ENCODE peak calls at places on chromosomes 2 and 18, in four cellular contexts. O is HepG2, U is stomach, W is suprapubic skin. K is an unnamed sample.

GRCh38 chr2:125567100-125567499 is 1088.9 kb upstream of the GYPC start:
- DNase-seq in O (no peak), U (no peak), W (no peak), K (no peak)

GRCh38 chr18:6294119-6294784 is 120.5 kb downstream of the L3MBTL4 start:
- DNase-seq in U (no peak), O (no peak), W (no peak), K (no peak)

GRCh38 chr2:42012651-42013050 is 35.2 kb upstream of the PKDCC start:
- DNase-seq in O (no peak), W (no peak), U (no peak), K (no peak)

GRCh38 chr18:54712315-54712714 is 116.0 kb upstream of the RAB27B start:
- DNase-seq in U (no peak), W (no peak), O (no peak), K (peak; percentile 56)

GRCh38 chr18:14942275-14942674 is 194.3 kb downstream of the ANKRD30B start:
- DNase-seq in U (no peak), W (peak; percentile 70), O (no peak), K (no peak)

GRCh38 chr2:112891333-112891950 is 19.5 kb upstream of the IL37 start:
- DNase-seq in O (no peak), W (no peak), U (no peak), K (no peak)

GRCh38 chr2:10900216-10901109 is 11.3 kb upstream of the KCNF1 start:
- DNase-seq in W (no peak), U (peak; percentile 55), O (peak; percentile 72), K (peak; percentile 62)

GRCh38 chr2:169184074-169184473 is 114.7 kb downstream of the DHRS9 start:
- DNase-seq in W (no peak), O (no peak), U (no peak), K (no peak)

GRCh38 chr2:209146682-209147320 is 277.0 kb upstream of the MAP2 start:
- DNase-seq in U (no peak), O (no peak), W (no peak), K (no peak)

GRCh38 chr2:97996679-97997078 is 931 bp upstream of the TMEM131 start:
- DNase-seq in O (no peak), U (no peak), W (no peak), K (no peak)

GRCh38 chr2:150280255-150280654 is 207.2 kb downstream of the RND3 start:
- DNase-seq in O (no peak), W (no peak), U (no peak), K (no peak)

GRCh38 chr2:150286730-150287362 is 200.6 kb downstream of the RND3 start:
- DNase-seq in U (no peak), W (no peak), O (no peak), K (no peak)

GRCh38 chr2:150279673-150280072 is 207.8 kb downstream of the RND3 start:
- DNase-seq in O (no peak), W (no peak), U (no peak), K (no peak)

DNA sequence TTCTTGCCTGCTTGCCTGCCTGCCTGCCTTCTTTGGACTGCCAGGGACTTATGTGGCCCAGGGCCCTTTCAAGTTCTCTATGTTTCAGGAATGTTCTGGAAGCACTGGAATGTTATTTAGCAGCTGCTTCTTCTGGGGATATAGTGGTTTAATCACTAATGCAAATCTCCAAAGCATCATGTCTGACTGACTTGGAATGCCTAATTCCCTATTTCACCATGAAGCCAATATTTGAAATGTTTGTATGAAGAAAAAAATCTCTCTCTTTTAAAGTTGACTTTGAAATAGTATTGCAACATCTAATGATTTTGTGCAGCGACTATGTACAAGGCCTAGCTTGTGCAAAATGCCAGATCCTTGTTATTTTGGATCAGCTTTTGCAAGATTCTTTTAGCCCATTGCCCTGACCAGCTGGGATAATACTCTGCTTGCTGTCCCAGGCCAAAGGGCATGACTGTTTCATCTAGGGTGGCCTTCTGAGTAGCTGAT is 204.6 kb downstream of the RND3 start:
- DNase-seq in O (no peak), U (no peak), W (no peak), K (no peak)
- H3K27ac ChIP-seq in O (no peak overlapping the region), U (no peak overlapping the region), W (peak overlapping the region; percentile 1), K (no peak overlapping the region)

DNA sequence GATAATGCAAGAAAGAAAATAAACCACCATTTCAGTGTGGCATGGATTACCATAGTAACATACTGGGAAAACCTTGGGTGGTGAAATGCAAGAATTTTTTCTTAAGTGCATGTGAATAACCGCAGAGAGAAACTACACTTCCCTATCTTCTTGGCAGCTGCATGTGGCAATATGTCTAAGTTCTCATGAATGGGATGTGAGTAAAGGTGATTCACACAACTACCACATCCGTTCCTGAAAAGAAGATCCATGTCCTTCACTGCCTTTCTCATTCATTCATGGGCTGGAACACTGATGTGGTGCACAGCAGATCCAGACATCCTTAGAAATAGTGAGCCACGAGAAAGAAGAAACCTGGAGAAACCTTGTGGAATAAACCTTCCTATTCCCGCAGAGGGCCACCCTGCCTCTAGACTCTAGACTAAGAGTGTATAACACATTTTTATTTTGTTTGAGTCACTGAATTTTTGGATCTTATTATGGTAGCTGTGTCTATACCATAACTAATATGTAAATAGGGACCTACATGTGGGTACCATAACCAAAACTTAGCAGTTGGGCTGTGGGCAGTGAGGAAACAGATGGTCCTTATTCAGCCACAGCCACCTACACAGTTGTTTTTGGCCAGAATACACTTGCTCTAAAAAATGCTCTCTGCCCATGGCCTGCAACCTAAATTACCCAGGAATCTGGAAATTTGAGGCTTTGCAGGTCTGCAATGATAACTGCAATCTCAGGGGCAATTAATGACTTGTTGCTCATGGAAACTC is 573.3 kb downstream of the LRP1B start:
- DNase-seq in W (no peak), O (no peak), U (no peak), K (no peak)
- TF ChIP-seq POLR2AphosphoS5 in W (no peak), O (no peak), U (no peak), K (no peak)

DNA sequence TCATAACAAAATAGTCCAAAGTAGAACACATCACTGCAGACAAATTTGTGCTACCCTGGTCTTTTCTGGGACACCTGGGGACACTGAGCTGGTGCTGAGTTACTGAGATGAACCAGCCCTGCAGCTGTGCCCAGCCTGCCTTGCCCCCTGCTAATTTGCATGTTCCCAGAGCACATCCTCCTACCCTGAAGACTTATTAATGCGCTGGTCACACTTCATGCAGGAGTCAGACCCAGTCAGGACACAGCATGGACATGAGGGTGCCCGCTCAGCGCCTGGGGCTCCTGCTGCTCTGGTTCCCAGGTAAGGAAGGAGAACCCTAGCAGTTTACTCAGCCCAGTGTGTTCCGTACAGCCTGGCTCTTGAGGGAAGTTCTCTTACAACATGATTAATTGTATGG is 1518.3 kb downstream of the RPIA start:
- DNase-seq in W (no peak), O (no peak), U (no peak), K (no peak)
- TF ChIP-seq POLR2A in W (no peak), O (no peak), U (no peak), K (no peak)

GRCh38 chr2:222942977-222943376 is 82.1 kb downstream of the ACSL3 start:
- DNase-seq in O (no peak), U (no peak), W (no peak), K (no peak)
- H3K27ac ChIP-seq in O (no peak overlapping the region), U (no peak overlapping the region), W (no peak overlapping the region), K (no peak overlapping the region)

GRCh38 chr18:73707035-73707434 is 440.6 kb downstream of the FBXO15 start:
- DNase-seq in W (no peak), U (no peak), O (no peak), K (no peak)
- TF ChIP-seq POLR2AphosphoS5 in W (no peak), U (no peak), O (no peak), K (no peak)

DNA sequence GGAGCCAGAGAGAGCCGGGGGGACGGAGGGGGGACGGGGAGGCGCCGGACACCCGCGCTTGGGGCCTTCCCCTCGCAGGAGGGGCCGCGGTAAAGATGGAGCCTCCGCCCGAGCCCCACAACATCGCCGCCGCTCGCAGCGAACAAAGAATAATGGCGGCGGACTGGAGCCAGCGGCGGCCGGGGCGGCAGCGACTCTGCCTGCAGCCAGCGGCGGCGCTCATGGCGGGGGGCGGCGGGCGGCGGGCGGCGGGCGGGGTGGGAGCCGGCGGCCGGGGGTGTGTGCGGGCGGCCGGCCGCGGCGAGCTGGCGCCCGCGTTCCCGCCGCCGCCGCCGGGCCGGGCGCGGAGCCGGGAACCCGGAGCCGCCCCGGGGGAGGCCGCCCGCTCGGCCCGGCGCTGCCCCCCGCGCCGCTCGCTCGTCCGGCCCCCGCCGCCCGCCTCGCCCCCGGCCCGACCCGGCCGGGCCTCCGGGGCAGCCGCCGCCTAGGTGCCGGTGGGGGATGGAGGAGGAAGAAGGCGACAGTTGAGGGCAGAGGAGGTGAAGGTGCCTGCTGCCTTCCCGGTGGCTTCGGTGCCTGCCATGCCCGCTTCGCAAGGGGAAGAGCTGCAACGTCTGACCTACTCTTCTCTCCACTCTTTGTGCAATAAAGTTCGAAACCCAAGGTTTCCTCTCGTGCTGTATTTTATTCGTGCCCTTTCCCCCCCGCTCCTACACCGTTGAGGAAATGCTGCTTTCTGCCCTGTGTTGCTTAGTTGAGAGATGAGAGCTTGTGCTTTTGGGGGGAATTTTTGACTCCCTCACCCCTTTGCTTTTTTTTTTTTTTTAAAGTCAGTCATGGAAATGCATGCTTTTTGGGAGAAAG is 630 bp downstream of the CREB1 start:
- DNase-seq in U (peak; percentile 54), O (peak; percentile 30), W (no peak), K (peak; percentile 58)
- TF ChIP-seq POLR2A in U (no peak), O (peak; percentile 42), W (peak; percentile 28), K (peak; percentile 3)

DNA sequence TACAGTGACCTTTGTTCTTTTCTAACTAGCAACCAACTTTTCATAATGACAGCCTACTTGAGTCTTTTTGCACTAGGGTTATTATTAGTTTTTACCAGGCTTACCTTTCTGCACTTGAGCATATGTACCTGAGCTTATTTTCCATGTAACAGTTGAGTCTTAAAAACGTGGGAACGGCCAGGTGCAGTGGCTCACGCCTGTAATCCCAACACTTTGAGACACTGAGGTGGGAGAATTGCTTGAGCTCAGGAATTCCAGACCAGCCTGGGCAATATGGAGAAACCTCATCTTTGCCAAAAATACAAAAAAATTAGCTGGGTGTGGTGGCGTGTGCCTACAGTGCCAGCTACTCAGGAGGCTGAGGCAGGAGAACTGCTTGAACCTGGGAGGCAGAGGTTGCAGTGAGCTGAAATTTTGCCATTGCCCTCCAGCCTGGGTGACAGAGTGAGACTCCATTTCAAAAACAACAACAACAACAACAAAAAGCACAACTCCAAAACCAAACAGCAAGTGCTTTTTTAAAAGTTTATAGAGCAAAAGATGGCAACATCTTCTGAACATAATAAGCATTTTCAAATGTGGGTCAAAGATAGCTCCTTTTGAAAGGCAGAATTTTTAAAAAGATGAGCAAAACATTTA is 57.1 kb upstream of the CD28 start:
- DNase-seq in O (no peak), W (no peak), U (no peak), K (no peak)
- H3K27ac ChIP-seq in O (peak overlapping the region; percentile 91), W (peak overlapping the region; percentile 81), U (peak overlapping the region; percentile 63), K (peak overlapping the region; percentile 83)